ENCODE peak calls at places on chromosome 10, in five cellular contexts. P, G, R, X and S are unnamed samples.

GRCh38 chr10:13922591-13922990 is 335.8 kb downstream of the PRPF18 start:
- DNase-seq in P (no peak), R (no peak), G (peak), X (no peak), S (no peak)

GRCh38 chr10:2121315-2121714 is 384.0 kb upstream of the ADARB2 start:
- DNase-seq in P (no peak), R (no peak), G (no peak), X (no peak), S (no peak)

GRCh38 chr10:88289342-88289741 is 293.8 kb downstream of the RNLS start:
- DNase-seq in R (no peak), G (no peak), X (no peak), P (no peak), S (no peak)

GRCh38 chr10:133455611-133456031 is 1.9 kb downstream of the SCART1 start:
- DNase-seq in P (no peak), R (no peak), X (no peak), G (no peak), S (no peak)

GRCh38 chr10:123674741-123675140 is 8.6 kb downstream of the GPR26 start:
- DNase-seq in G (no peak), X (no peak), P (no peak), R (no peak), S (no peak)

GRCh38 chr10:34474060-34474376 is 341.1 kb downstream of the PARD3 start:
- DNase-seq in X (no peak), R (no peak), P (no peak), G (peak), S (no peak)

GRCh38 chr10:110354322-110354766 is 49.6 kb upstream of the SMNDC1 start:
- DNase-seq in R (no peak), P (peak), X (peak), G (peak), S (peak)

GRCh38 chr10:101721806-101722205 is 26.8 kb upstream of the FBXW4 start:
- DNase-seq in P (no peak), G (no peak), R (no peak), X (no peak), S (no peak)

GRCh38 chr10:64091889-64092288 is 570.7 kb downstream of the REEP3 start:
- DNase-seq in P (no peak), G (peak), R (peak), X (no peak), S (no peak)

GRCh38 chr10:100904903-100905302 is 7.9 kb upstream of the SLF2 start:
- DNase-seq in G (no peak), R (no peak), P (no peak), X (no peak), S (no peak)

GRCh38 chr10:94407668-94408067 is 5.3 kb downstream of the TBC1D12 start:
- DNase-seq in X (no peak), R (no peak), P (no peak), G (no peak), S (no peak)

GRCh38 chr10:128859738-128860386 is 607.2 kb upstream of the MGMT start:
- DNase-seq in G (peak), R (no peak), X (peak), P (no peak), S (no peak)

GRCh38 chr10:87957702-87958101 is 94.3 kb downstream of the PTEN start:
- DNase-seq in X (no peak), G (no peak), P (no peak), R (no peak), S (no peak)

GRCh38 chr10:86121200-86121599 is 245.4 kb downstream of the GRID1 start:
- DNase-seq in G (no peak), X (no peak), R (no peak), P (no peak), S (no peak)

GRCh38 chr10:110311357-110311949 is 6.7 kb upstream of the SMNDC1 start:
- DNase-seq in X (peak), R (no peak), P (peak), G (peak), S (peak)

GRCh38 chr10:88163572-88163971 is 300.1 kb downstream of the PTEN start:
- DNase-seq in R (no peak), G (no peak), P (no peak), X (no peak), S (no peak)

GRCh38 chr10:44396671-44397191 is 11.8 kb upstream of the CXCL12 start:
- DNase-seq in G (no peak), X (no peak), P (no peak), R (no peak), S (no peak)

GRCh38 chr10:78337016-78337415 is 303.4 kb downstream of the RPS24 start:
- DNase-seq in P (no peak), R (no peak), G (no peak), X (no peak), S (no peak)

GRCh38 chr10:4020651-4021050 is 235.6 kb upstream of the KLF6 start:
- DNase-seq in P (no peak), X (no peak), G (no peak), R (no peak), S (no peak)

GRCh38 chr10:116272497-116273221 is at the start of gene GFRA1:
- DNase-seq in X (peak), P (no peak), R (peak), G (no peak), S (no peak)

GRCh38 chr10:31582365-31583052 is 263.5 kb downstream of the ZEB1 start:
- DNase-seq in R (no peak), X (no peak), P (no peak), G (peak), S (no peak)

GRCh38 chr10:71156436-71156835 is 55.9 kb upstream of the UNC5B start:
- DNase-seq in X (no peak), P (no peak), R (no peak), G (peak), S (no peak)

GRCh38 chr10:133056651-133057178 is 31.0 kb upstream of the ADGRA1 start:
- DNase-seq in R (no peak), X (peak), G (no peak), P (no peak), S (no peak)

GRCh38 chr10:62016477-62017140 is 115.1 kb downstream of the ARID5B start:
- DNase-seq in R (no peak), G (peak), P (no peak), X (no peak), S (no peak)

GRCh38 chr10:6667679-6668270 is 87.7 kb upstream of the PRKCQ start:
- DNase-seq in X (no peak), G (peak), P (peak), R (no peak), S (no peak)

GRCh38 chr10:30973737-30974136 is 57.9 kb downstream of the ZNF438 start:
- DNase-seq in R (no peak), G (no peak), P (no peak), X (no peak), S (no peak)

GRCh38 chr10:128268015-128268722 is 141.9 kb upstream of the MKI67 start:
- DNase-seq in P (no peak), R (no peak), X (peak), G (no peak), S (no peak)

GRCh38 chr10:119379466-119380071 is 162.9 kb downstream of the RGS10 start:
- DNase-seq in R (no peak), G (no peak), P (no peak), X (no peak), S (no peak)

GRCh38 chr10:56142092-56142728 is 218.8 kb downstream of the ZWINT start:
- DNase-seq in X (no peak), P (no peak), G (no peak), R (no peak), S (no peak)

GRCh38 chr10:73884017-73884416 is 9.7 kb upstream of the CAMK2G start:
- DNase-seq in X (no peak), R (no peak), G (no peak), P (no peak), S (no peak)

GRCh38 chr10:101110856-101111523 is 20.1 kb upstream of the TLX1 start:
- DNase-seq in X (no peak), G (no peak), P (no peak), R (no peak), S (no peak)

GRCh38 chr10:75431180-75432111 is at the start of gene LRMDA:
- DNase-seq in R (peak), G (peak), P (no peak), X (no peak), S (peak)

GRCh38 chr10:125494631-125495239 is 188.2 kb downstream of the TEX36 start:
- DNase-seq in G (no peak), P (no peak), R (no peak), X (no peak), S (no peak)

GRCh38 chr10:46254467-46254866 is 32.3 kb upstream of the ANTXRL start:
- DNase-seq in X (no peak), P (no peak), G (no peak), R (no peak), S (no peak)